ENCODE peak calls at places on chromosomes 5 and 9, in four cellular contexts. One of them, this sample, is unnamed.

GRCh38 chr5:104299998-104300706 is 737.6 kb upstream of the NUDT12 start:
- DNase-seq in left lung: no peak
- DNase-seq in tibial artery: no peak
- DNase-seq in dorsolateral prefrontal cortex: no peak
- DNase-seq in this sample: no peak

GRCh38 chr9:110847661-110848060 is 179.1 kb downstream of the MUSK start:
- DNase-seq in dorsolateral prefrontal cortex: no peak
- DNase-seq in left lung: no peak
- DNase-seq in tibial artery: no peak
- DNase-seq in this sample: no peak

GRCh38 chr5:132008961-132009680 is 2.3 kb downstream of the ACSL6 start:
- DNase-seq in left lung: no peak
- DNase-seq in dorsolateral prefrontal cortex: peak
- DNase-seq in tibial artery: peak
- DNase-seq in this sample: peak

GRCh38 chr5:133325834-133326233 is 274.0 kb downstream of the HSPA4 start:
- DNase-seq in left lung: no peak
- DNase-seq in dorsolateral prefrontal cortex: no peak
- DNase-seq in tibial artery: no peak
- DNase-seq in this sample: peak

GRCh38 chr9:38000735-38001134 is 68.3 kb downstream of the SHB start:
- DNase-seq in left lung: no peak
- DNase-seq in dorsolateral prefrontal cortex: no peak
- DNase-seq in tibial artery: no peak
- DNase-seq in this sample: no peak

GRCh38 chr5:9409413-9410089 is 136.3 kb downstream of the SEMA5A start:
- DNase-seq in left lung: no peak
- DNase-seq in tibial artery: no peak
- DNase-seq in dorsolateral prefrontal cortex: no peak
- DNase-seq in this sample: peak

GRCh38 chr5:35151151-35151920 is 79.0 kb downstream of the PRLR start:
- DNase-seq in dorsolateral prefrontal cortex: no peak
- DNase-seq in tibial artery: no peak
- DNase-seq in left lung: no peak
- DNase-seq in this sample: no peak

GRCh38 chr9:133734600-133735414 is 3.3 kb downstream of the SARDH start:
- DNase-seq in tibial artery: peak
- DNase-seq in left lung: peak
- DNase-seq in dorsolateral prefrontal cortex: no peak
- DNase-seq in this sample: peak

GRCh38 chr9:20040991-20041606 is 252.3 kb upstream of the SLC24A2 start:
- DNase-seq in left lung: no peak
- DNase-seq in tibial artery: no peak
- DNase-seq in dorsolateral prefrontal cortex: peak
- DNase-seq in this sample: no peak

GRCh38 chr5:60842859-60843692 is 993 bp downstream of the ELOVL7 start:
- DNase-seq in tibial artery: no peak
- DNase-seq in left lung: no peak
- DNase-seq in dorsolateral prefrontal cortex: peak
- DNase-seq in this sample: no peak

GRCh38 chr9:103681435-103681834 is 412.7 kb upstream of the SMC2 start:
- DNase-seq in dorsolateral prefrontal cortex: no peak
- DNase-seq in left lung: no peak
- DNase-seq in tibial artery: no peak
- DNase-seq in this sample: no peak

GRCh38 chr5:51201024-51201423 is 182.2 kb upstream of the ISL1 start:
- DNase-seq in left lung: no peak
- DNase-seq in tibial artery: no peak
- DNase-seq in dorsolateral prefrontal cortex: peak
- DNase-seq in this sample: no peak

GRCh38 chr5:8848997-8849585 is 696.8 kb downstream of the SEMA5A start:
- DNase-seq in dorsolateral prefrontal cortex: no peak
- DNase-seq in left lung: no peak
- DNase-seq in tibial artery: no peak
- DNase-seq in this sample: no peak

GRCh38 chr9:111610149-111610548 is 10.7 kb upstream of the PTGR1 start:
- DNase-seq in dorsolateral prefrontal cortex: no peak
- DNase-seq in left lung: no peak
- DNase-seq in tibial artery: no peak
- DNase-seq in this sample: no peak

GRCh38 chr5:115961413-115962238 is 649 bp upstream of the LVRN start:
- DNase-seq in dorsolateral prefrontal cortex: no peak
- DNase-seq in left lung: peak
- DNase-seq in tibial artery: peak
- DNase-seq in this sample: peak

GRCh38 chr5:149651686-149652085 is 70.4 kb downstream of the ARHGEF37 start:
- DNase-seq in dorsolateral prefrontal cortex: no peak
- DNase-seq in tibial artery: peak
- DNase-seq in left lung: no peak
- DNase-seq in this sample: no peak

GRCh38 chr9:125632321-125633115 is 74.5 kb downstream of the MAPKAP1 start:
- DNase-seq in left lung: no peak
- DNase-seq in dorsolateral prefrontal cortex: no peak
- DNase-seq in tibial artery: no peak
- DNase-seq in this sample: no peak

GRCh38 chr5:137325721-137326120 is 173.4 kb downstream of the SPOCK1 start:
- DNase-seq in left lung: no peak
- DNase-seq in tibial artery: no peak
- DNase-seq in dorsolateral prefrontal cortex: no peak
- DNase-seq in this sample: no peak

DNA sequence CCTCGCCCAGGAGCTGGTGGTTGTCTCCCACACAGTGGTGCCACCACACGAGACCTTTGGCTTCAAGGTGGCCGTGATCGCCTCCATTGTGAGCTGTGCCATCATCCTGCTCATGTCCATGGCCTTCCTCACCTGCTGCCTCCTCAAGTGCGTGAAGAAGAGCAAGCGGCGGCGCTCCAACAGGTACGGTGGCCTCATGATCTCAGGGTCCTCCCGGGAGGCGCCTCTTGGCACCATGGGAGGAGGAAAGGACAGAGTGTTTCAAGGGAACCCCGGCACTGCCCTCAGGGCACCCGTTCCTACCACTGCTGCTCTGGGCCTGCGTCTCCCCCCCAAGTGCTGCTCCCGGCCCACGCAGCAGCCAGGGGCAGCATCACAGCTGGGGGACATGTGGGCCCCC is 18.2 kb upstream of the CARD19 start:
- DNase-seq in dorsolateral prefrontal cortex: no peak
- DNase-seq in left lung: no peak
- DNase-seq in tibial artery: no peak
- DNase-seq in this sample: peak
- H3K27ac ChIP-seq in dorsolateral prefrontal cortex: no peak
- H3K27ac ChIP-seq in left lung: no peak
- H3K27ac ChIP-seq in tibial artery: no peak
- H3K27ac ChIP-seq in this sample: no peak

DNA sequence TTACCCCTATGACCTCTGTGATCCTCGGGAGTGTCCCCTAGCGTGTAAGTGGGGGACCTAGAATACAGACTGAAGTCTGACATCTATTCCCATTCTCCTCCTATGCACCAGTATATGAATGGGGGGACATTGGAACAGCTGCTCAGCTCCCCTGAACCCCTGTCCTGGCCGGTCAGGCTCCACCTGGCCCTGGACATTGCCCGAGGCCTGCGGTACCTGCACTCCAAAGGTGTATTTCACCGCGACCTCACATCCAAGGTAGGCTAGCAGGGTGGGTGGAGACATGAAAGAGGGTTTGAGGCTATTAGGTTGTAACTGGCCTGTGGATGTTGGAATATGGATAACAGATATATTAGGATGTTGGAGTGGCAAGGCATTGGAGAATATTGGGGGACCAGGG is 1.7 kb downstream of the TESK1 start:
- DNase-seq in tibial artery: no peak
- DNase-seq in dorsolateral prefrontal cortex: no peak
- DNase-seq in left lung: no peak
- DNase-seq in this sample: no peak
- H3K4me3 ChIP-seq in tibial artery: peak
- H3K4me3 ChIP-seq in dorsolateral prefrontal cortex: no peak
- H3K4me3 ChIP-seq in left lung: peak
- H3K4me3 ChIP-seq in this sample: no peak

GRCh38 chr5:29054694-29055093 is 2016.3 kb upstream of the CDH9 start:
- DNase-seq in left lung: no peak
- DNase-seq in dorsolateral prefrontal cortex: no peak
- DNase-seq in tibial artery: no peak
- DNase-seq in this sample: no peak
- H3K27ac ChIP-seq in left lung: no peak
- H3K27ac ChIP-seq in dorsolateral prefrontal cortex: no peak
- H3K27ac ChIP-seq in tibial artery: no peak
- H3K27ac ChIP-seq in this sample: no peak

GRCh38 chr9:15227491-15227890 is 79.5 kb downstream of the TTC39B start:
- DNase-seq in dorsolateral prefrontal cortex: no peak
- DNase-seq in left lung: no peak
- DNase-seq in tibial artery: no peak
- DNase-seq in this sample: no peak
- H3K4me3 ChIP-seq in dorsolateral prefrontal cortex: no peak
- H3K4me3 ChIP-seq in left lung: no peak
- H3K4me3 ChIP-seq in tibial artery: no peak
- H3K4me3 ChIP-seq in this sample: no peak

GRCh38 chr5:6703791-6704190 is 9.4 kb upstream of the TENT4A start:
- DNase-seq in dorsolateral prefrontal cortex: no peak
- DNase-seq in left lung: no peak
- DNase-seq in tibial artery: no peak
- DNase-seq in this sample: no peak

GRCh38 chr5:6704361-6704851 is 8.8 kb upstream of the TENT4A start:
- DNase-seq in left lung: no peak
- DNase-seq in dorsolateral prefrontal cortex: peak
- DNase-seq in tibial artery: peak
- DNase-seq in this sample: peak

GRCh38 chr5:6705959-6706358 is 7.3 kb upstream of the TENT4A start:
- DNase-seq in dorsolateral prefrontal cortex: no peak
- DNase-seq in tibial artery: no peak
- DNase-seq in left lung: no peak
- DNase-seq in this sample: no peak

GRCh38 chr5:6702633-6703032 is 10.6 kb upstream of the TENT4A start:
- DNase-seq in dorsolateral prefrontal cortex: no peak
- DNase-seq in tibial artery: no peak
- DNase-seq in left lung: no peak
- DNase-seq in this sample: no peak

DNA sequence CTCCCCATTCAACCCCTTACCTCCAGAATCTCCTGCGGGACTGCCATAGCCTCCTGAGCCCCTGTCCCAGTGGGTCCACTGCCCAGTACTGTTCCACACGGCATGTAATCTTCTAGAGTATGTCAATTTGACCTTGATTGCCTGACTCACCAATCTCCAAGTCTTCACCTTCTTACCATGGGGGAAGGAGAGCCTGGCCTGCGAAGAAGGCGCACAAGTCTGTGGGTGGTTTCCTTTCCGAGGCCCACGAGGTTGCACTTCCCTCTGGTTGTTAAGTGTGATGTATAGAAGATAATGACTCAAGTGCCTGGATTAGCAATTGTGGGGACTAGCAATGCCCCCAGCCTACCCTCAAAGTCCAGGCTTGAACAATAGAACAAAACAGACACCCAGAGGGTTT is 8.1 kb upstream of the TENT4A start:
- DNase-seq in dorsolateral prefrontal cortex: no peak
- DNase-seq in tibial artery: no peak
- DNase-seq in left lung: no peak
- DNase-seq in this sample: no peak
- H3K27ac ChIP-seq in dorsolateral prefrontal cortex: no peak
- H3K27ac ChIP-seq in tibial artery: peak
- H3K27ac ChIP-seq in left lung: peak
- H3K27ac ChIP-seq in this sample: no peak

DNA sequence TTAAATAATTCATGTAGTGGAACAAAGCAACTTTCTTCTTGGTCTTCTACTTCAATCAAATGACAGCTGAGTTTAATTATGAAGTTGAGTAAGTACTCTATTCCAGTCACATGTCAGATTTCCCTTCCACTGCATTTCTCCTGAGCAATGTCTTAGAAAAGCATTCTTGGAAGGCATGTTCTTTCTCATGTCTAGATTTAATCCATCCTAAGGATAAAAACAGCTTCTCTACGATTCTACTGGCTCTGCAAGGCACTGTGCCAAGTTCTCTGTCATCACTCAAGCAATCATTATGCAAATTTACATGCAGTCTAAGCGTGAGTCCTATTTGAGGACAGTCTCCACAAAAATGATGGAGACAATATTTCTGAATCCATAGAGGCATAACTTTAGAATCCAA is 142.4 kb downstream of the YIPF5 start:
- DNase-seq in dorsolateral prefrontal cortex: no peak
- DNase-seq in tibial artery: no peak
- DNase-seq in left lung: no peak
- DNase-seq in this sample: no peak
- H3K4me3 ChIP-seq in dorsolateral prefrontal cortex: no peak
- H3K4me3 ChIP-seq in tibial artery: no peak
- H3K4me3 ChIP-seq in left lung: no peak
- H3K4me3 ChIP-seq in this sample: no peak

GRCh38 chr5:142872795-142873194 is 102.6 kb downstream of the ARHGAP26 start:
- DNase-seq in tibial artery: no peak
- DNase-seq in left lung: no peak
- DNase-seq in dorsolateral prefrontal cortex: no peak
- DNase-seq in this sample: peak
- H3K27ac ChIP-seq in tibial artery: no peak
- H3K27ac ChIP-seq in left lung: no peak
- H3K27ac ChIP-seq in dorsolateral prefrontal cortex: no peak
- H3K27ac ChIP-seq in this sample: no peak

This sample was measured in kidney.